ENCODE peak calls at places on chromosome 12, in ten cellular contexts. E is stimulated activated CD4-positive, alpha-beta T cell treated with anti-CD3 and anti-CD28 coated beads, Interleukin-4, amount 100 ng/mL, for 48 hours; Y is activated CD8-positive, alpha-beta memory T cell treated with anti-CD3 and anti-CD28 coated beads for 48 hours; K is left cardiac atrium; S is Ammon's horn; N is heart left ventricle; M is psoas muscle; O is HFF-Myc; Z is GM23338; R is GM12865. W is an unnamed sample.

GRCh38 chr12:15532364-15532977 is 210.2 kb downstream of the PTPRO start:
- DNase-seq in N (no peak), S (peak), R (peak), M (no peak), O (peak), Z (peak), E (peak), Y (no peak), K (no peak), W (no peak)

GRCh38 chr12:116146386-116146785 is 131.1 kb downstream of the MED13L start:
- DNase-seq in M (no peak), E (no peak), Z (no peak), Y (no peak), S (no peak), R (no peak), O (no peak), K (no peak), N (no peak), W (no peak)

GRCh38 chr12:78473561-78473960 is 391.0 kb upstream of the SYT1 start:
- DNase-seq in K (no peak), Y (no peak), E (no peak), N (no peak), Z (no peak), M (no peak), O (no peak), R (no peak), S (no peak), W (no peak)

GRCh38 chr12:66269757-66270383 is 32.4 kb upstream of the HELB start:
- DNase-seq in O (peak), E (no peak), R (peak), Z (peak), M (no peak), Y (no peak), N (no peak), S (peak), K (no peak), W (no peak)

GRCh38 chr12:93591137-93591868 is 18.8 kb downstream of the SOCS2 start:
- DNase-seq in K (peak), E (no peak), Y (peak), N (peak), S (peak), R (peak), Z (peak), O (peak), M (peak), W (peak)

GRCh38 chr12:120421701-120422100 is 16.2 kb upstream of the COX6A1 start:
- DNase-seq in E (no peak), K (no peak), Y (no peak), R (no peak), O (no peak), N (no peak), Z (peak), M (no peak), S (no peak), W (no peak)

GRCh38 chr12:1917172-1918070 is 1.0 kb downstream of the CACNA2D4 start:
- DNase-seq in O (no peak), Y (no peak), R (no peak), N (peak), E (no peak), Z (no peak), M (no peak), K (no peak), S (peak), W (peak)

GRCh38 chr12:88472775-88473174 is 107.5 kb downstream of the KITLG start:
- DNase-seq in R (no peak), E (no peak), Z (no peak), O (no peak), K (no peak), Y (no peak), N (no peak), M (no peak), S (no peak), W (no peak)

GRCh38 chr12:67884596-67884995 is 104.7 kb upstream of the IFNG-AS1 start:
- DNase-seq in R (no peak), Z (no peak), M (no peak), S (no peak), N (no peak), K (no peak), Y (no peak), E (no peak), O (no peak), W (no peak)

GRCh38 chr12:6952860-6953416 is 1.8 kb downstream of the PTPN6 start:
- DNase-seq in O (no peak), N (no peak), S (no peak), Y (no peak), Z (no peak), R (no peak), M (no peak), K (no peak), E (no peak), W (no peak)

GRCh38 chr12:102848832-102849231 is 68.2 kb downstream of the PAH start:
- DNase-seq in K (no peak), M (no peak), O (no peak), Y (no peak), S (no peak), Z (peak), N (no peak), E (no peak), R (no peak), W (no peak)

GRCh38 chr12:86139671-86140070 is 116.5 kb downstream of the MGAT4C start:
- DNase-seq in N (no peak), Y (no peak), Z (no peak), M (no peak), S (no peak), R (no peak), K (no peak), E (no peak), O (no peak), W (no peak)

GRCh38 chr12:2411586-2412304 is 359.0 kb downstream of the CACNA1C start:
- DNase-seq in Y (no peak), R (no peak), O (no peak), N (no peak), M (peak), Z (peak), S (no peak), E (no peak), K (no peak), W (no peak)

GRCh38 chr12:30646821-30647220 is 48.8 kb downstream of the IPO8 start:
- DNase-seq in N (no peak), K (no peak), M (no peak), R (no peak), O (no peak), Z (no peak), Y (no peak), E (no peak), S (no peak), W (no peak)

GRCh38 chr12:129704232-129704830 is 199.5 kb downstream of the TMEM132D start:
- DNase-seq in E (no peak), R (no peak), Z (peak), N (no peak), K (no peak), M (no peak), S (no peak), Y (no peak), O (no peak), W (no peak)

GRCh38 chr12:15776532-15776931 is 12.7 kb downstream of the EPS8 start:
- DNase-seq in Z (no peak), Y (no peak), S (no peak), O (no peak), R (no peak), M (no peak), E (no peak), N (no peak), K (no peak), W (no peak)

GRCh38 chr12:1464925-1465324 is 129.5 kb downstream of the FBXL14 start:
- DNase-seq in K (no peak), M (no peak), E (no peak), Z (no peak), Y (no peak), S (no peak), O (no peak), R (no peak), N (no peak), W (no peak)

GRCh38 chr12:25590021-25590721 is 37.1 kb upstream of the LMNTD1 start:
- DNase-seq in R (no peak), S (peak), M (no peak), K (no peak), O (no peak), E (peak), Z (no peak), N (no peak), Y (no peak), W (no peak)

GRCh38 chr12:54258286-54258685 is 21.6 kb downstream of the CBX5 start:
- DNase-seq in M (no peak), Z (peak), K (no peak), O (no peak), Y (no peak), E (no peak), N (no peak), R (no peak), S (peak), W (no peak)

GRCh38 chr12:124399622-124400021 is 104.7 kb downstream of the RFLNA start:
- DNase-seq in E (no peak), S (no peak), Y (no peak), N (no peak), K (no peak), R (peak), Z (peak), O (no peak), M (peak), W (no peak)

GRCh38 chr12:14892726-14893442 is 7.2 kb upstream of the MGP start:
- DNase-seq in K (peak), O (no peak), M (peak), Y (no peak), E (no peak), N (peak), S (peak), R (peak), Z (no peak), W (no peak)

GRCh38 chr12:79935624-79936040 is 735 bp upstream of the PPP1R12A start:
- DNase-seq in Z (peak), S (peak), E (no peak), M (no peak), N (no peak), R (peak), K (no peak), Y (no peak), O (no peak), W (no peak)

GRCh38 chr12:13293086-13293485 is 96.6 kb downstream of the EMP1 start:
- DNase-seq in R (no peak), K (no peak), O (no peak), Y (no peak), Z (no peak), N (no peak), E (no peak), S (no peak), M (no peak), W (no peak)

GRCh38 chr12:116529048-116529447 is 30.1 kb upstream of the MAP1LC3B2 start:
- DNase-seq in Y (no peak), R (no peak), K (no peak), E (no peak), O (no peak), N (no peak), Z (no peak), S (no peak), M (no peak), W (no peak)